ENCODE peak calls at places on chromosomes 3 and 15, in four cellular contexts. P, F, S and Z are unnamed samples.

GRCh38 chr3:155739154-155739553 is 5.7 kb downstream of the PLCH1 start:
- DNase-seq in P (no peak), F (no peak), S (no peak), Z (no peak)

GRCh38 chr3:42601898-42602581 is 1.6 kb downstream of the NKTR start:
- DNase-seq in P (no peak), F (no peak), S (no peak), Z (no peak)

GRCh38 chr3:129320261-129320660 is 41.6 kb downstream of the HMCES start:
- DNase-seq in P (no peak), F (no peak), S (no peak), Z (no peak)

GRCh38 chr15:22907161-22907950 is 68.9 kb downstream of the NIPA2 start:
- DNase-seq in P (no peak), F (peak), S (no peak), Z (no peak)

GRCh38 chr3:187807086-187807862 is 62.0 kb upstream of the BCL6 start:
- DNase-seq in P (no peak), F (no peak), S (no peak), Z (no peak)

GRCh38 chr3:112767777-112768176 is 78.9 kb downstream of the CD200R1L start:
- DNase-seq in P (no peak), F (no peak), S (no peak), Z (no peak)

GRCh38 chr3:141763088-141763750 is at the start of gene GRK7:
- DNase-seq in P (no peak), F (no peak), S (no peak), Z (peak)

GRCh38 chr15:31469801-31470545 is 143.3 kb downstream of the KLF13 start:
- DNase-seq in P (no peak), F (no peak), S (no peak), Z (no peak)

GRCh38 chr3:52291508-52292181 is 4.0 kb downstream of the GLYCTK start:
- DNase-seq in P (peak), F (peak), S (no peak), Z (peak)

GRCh38 chr3:32428092-32429068 is 36.7 kb downstream of the CMTM7 start:
- DNase-seq in P (no peak), F (no peak), S (no peak), Z (no peak)

GRCh38 chr15:91289324-91289723 is 189.3 kb downstream of the SV2B start:
- DNase-seq in P (no peak), F (no peak), S (no peak), Z (no peak)

GRCh38 chr3:82038536-82038935 is 277.1 kb upstream of the GBE1 start:
- DNase-seq in P (no peak), F (no peak), S (no peak), Z (no peak)

GRCh38 chr15:39345176-39345575 is 235.7 kb upstream of the THBS1 start:
- DNase-seq in P (no peak), F (no peak), S (no peak), Z (no peak)

GRCh38 chr3:83317605-83318004 is 1556.2 kb upstream of the GBE1 start:
- DNase-seq in P (no peak), F (no peak), S (no peak), Z (no peak)

GRCh38 chr3:45644063-45644462 is 45.1 kb upstream of the SACM1L start:
- DNase-seq in P (no peak), F (no peak), S (no peak), Z (no peak)

GRCh38 chr15:69692342-69692741 is 239.7 kb downstream of the RPLP1 start:
- DNase-seq in P (no peak), F (no peak), S (no peak), Z (no peak)

GRCh38 chr3:58062469-58062868 is 54.2 kb downstream of the FLNB start:
- DNase-seq in P (no peak), F (no peak), S (no peak), Z (no peak)

GRCh38 chr15:81941479-81941878 is 104.3 kb downstream of the MEX3B start:
- DNase-seq in P (no peak), F (no peak), S (no peak), Z (no peak)